ENCODE peak calls at places on chromosomes 3 and 15, in seven cellular contexts. G is WTC11, X is coronary artery, B is breast epithelium, O is type B pancreatic cell, H is B cell, T is esophagus squamous epithelium. A is an unnamed sample.

GRCh38 chr3:136074546-136074945 is 109.0 kb downstream of the PPP2R3A start:
- DNase-seq in G (no peak), X (no peak), B (no peak), O (no peak), H (no peak), T (no peak), A (no peak)

GRCh38 chr3:63855333-63855940 is 8.2 kb downstream of the THOC7 start:
- DNase-seq in G (no peak), X (no peak), B (no peak), O (no peak), H (no peak), T (no peak), A (no peak)

GRCh38 chr15:59550520-59550919 is 61.1 kb upstream of the GCNT3 start:
- DNase-seq in G (no peak), X (no peak), B (no peak), O (no peak), H (no peak), T (no peak), A (no peak)

GRCh38 chr3:97927699-97928098 is 44.5 kb downstream of the RIOX2 start:
- DNase-seq in G (no peak), X (no peak), B (no peak), O (no peak), H (no peak), T (no peak), A (no peak)

GRCh38 chr3:71389911-71390573 is 193.5 kb downstream of the FOXP1 start:
- DNase-seq in G (no peak), X (no peak), B (no peak), O (no peak), H (peak), T (no peak), A (no peak)

GRCh38 chr3:193870376-193871092 is 265.4 kb upstream of the HES1 start:
- DNase-seq in G (no peak), X (no peak), B (peak), O (no peak), H (no peak), T (no peak), A (no peak)

GRCh38 chr3:153244961-153245360 is 82.9 kb downstream of the RAP2B start:
- DNase-seq in G (no peak), X (no peak), B (no peak), O (no peak), H (no peak), T (no peak), A (no peak)

GRCh38 chr3:14242490-14243311 is 64.1 kb downstream of the LSM3 start:
- DNase-seq in G (no peak), X (peak), B (no peak), O (no peak), H (no peak), T (no peak), A (no peak)

GRCh38 chr15:52102468-52102867 is 10.1 kb downstream of the BCL2L10 start:
- DNase-seq in G (no peak), X (no peak), B (no peak), O (no peak), H (no peak), T (no peak), A (no peak)

GRCh38 chr15:56736308-56736707 is 3.0 kb upstream of the ZNF280D start:
- DNase-seq in G (no peak), X (no peak), B (no peak), O (no peak), H (no peak), T (no peak), A (no peak)

GRCh38 chr3:69878254-69878653 is 121.3 kb upstream of the SAMMSON start:
- DNase-seq in G (no peak), X (no peak), B (no peak), O (no peak), H (no peak), T (no peak), A (no peak)

GRCh38 chr15:35307676-35308075 is 222.6 kb upstream of the NANOGP8 start:
- DNase-seq in G (no peak), X (no peak), B (no peak), O (no peak), H (no peak), T (no peak), A (no peak)

DNA sequence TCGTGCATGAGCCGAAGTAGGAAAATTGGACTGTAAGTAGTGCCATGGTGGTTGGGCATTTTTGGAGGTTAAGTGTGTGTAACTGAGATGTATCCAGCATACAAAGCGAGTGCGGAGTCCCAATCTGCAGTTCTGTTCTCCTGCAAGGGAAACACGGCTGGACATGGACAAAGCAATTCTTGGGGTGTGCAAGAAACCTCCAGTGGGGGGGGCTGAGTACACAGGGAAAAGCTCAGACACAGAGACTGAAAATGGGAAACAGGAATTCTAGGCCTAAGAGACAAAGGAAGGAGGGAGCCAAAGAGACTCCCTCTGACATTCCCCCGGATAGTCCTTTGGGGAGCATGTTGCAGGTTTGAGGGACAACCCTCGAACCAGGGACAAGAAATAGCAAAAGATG is 83.2 kb upstream of the PLSCR4 start:
- DNase-seq in G (peak), X (no peak), B (no peak), O (no peak), H (no peak), T (no peak), A (no peak)
- TF ChIP-seq CTCF in G (no peak), X (no peak), B (no peak), O (no peak), H (no peak), T (no peak), A (peak)

GRCh38 chr3:134030801-134031619 is 1.3 kb upstream of the SLCO2A1 start:
- DNase-seq in G (no peak), X (peak), B (no peak), O (no peak), H (no peak), T (no peak), A (no peak)
- TF ChIP-seq CTCF in G (no peak), X (no peak), B (no peak), O (no peak), H (no peak), T (no peak), A (no peak)

GRCh38 chr3:169060037-169060436 is 603.5 kb downstream of the MECOM start:
- DNase-seq in G (no peak), X (no peak), B (no peak), O (no peak), H (no peak), T (no peak), A (no peak)
- TF ChIP-seq CTCF in G (no peak), X (no peak), B (no peak), O (no peak), H (no peak), T (no peak), A (no peak)

GRCh38 chr3:25592510-25592968 is 72.2 kb downstream of the TOP2B start:
- DNase-seq in G (peak), X (peak), B (no peak), O (no peak), H (no peak), T (no peak), A (no peak)
- TF ChIP-seq CTCF in G (no peak), X (no peak), B (no peak), O (no peak), H (no peak), T (no peak), A (peak)